ENCODE peak calls at places on chromosomes 5 and 9, in seven cellular contexts. S, E, O, Z, P, C and M are unnamed samples.
A peak's percentile ranks its signal among the peaks of the same experiment; 100 is the strongest.

GRCh38 chr5:92518318-92518913 is 1062.6 kb downstream of the NR2F1-AS1 start:
- DNase-seq in O (peak; percentile 16), P (peak; percentile 69), C (peak; percentile 70), S (peak; percentile 67), Z (peak; percentile 45), E (peak; percentile 80), M (peak; percentile 62)

GRCh38 chr9:97571664-97572063 is 61.5 kb downstream of the TSTD2 start:
- DNase-seq in S (no peak), E (no peak), C (no peak), Z (no peak), P (no peak), O (no peak), M (no peak)

GRCh38 chr5:159826351-159827222 is 89.7 kb upstream of the ADRA1B start:
- DNase-seq in S (peak; percentile 52), P (peak; percentile 87), C (no peak), Z (peak; percentile 90), E (peak; percentile 81), O (peak; percentile 81), M (peak; percentile 86)

GRCh38 chr5:54415896-54416640 is 39.4 kb upstream of the HSPB3 start:
- DNase-seq in E (peak; percentile 42), O (no peak), C (no peak), P (peak; percentile 50), Z (peak; percentile 10), S (no peak), M (peak; percentile 83)

GRCh38 chr5:87116821-87117512 is 150.7 kb upstream of the RASA1 start:
- DNase-seq in C (no peak), P (peak; percentile 38), E (peak; percentile 54), S (no peak), O (no peak), Z (peak; percentile 24), M (peak; percentile 70)

GRCh38 chr9:99680191-99680590 is 141.5 kb upstream of the NR4A3 start:
- DNase-seq in C (no peak), S (peak; percentile 58), Z (peak; percentile 58), O (no peak), P (peak; percentile 80), E (peak; percentile 75), M (peak; percentile 23)

GRCh38 chr5:7868773-7869473 is at the start of the genes FASTKD3 and MTRR:
- DNase-seq in C (peak; percentile 96), S (peak; percentile 93), P (peak; percentile 98), E (peak; percentile 91), Z (peak; percentile 90), O (peak; percentile 86), M (peak; percentile 89)

GRCh38 chr5:120055858-120056257 is 408.2 kb upstream of the PRR16 start:
- DNase-seq in C (no peak), P (peak; percentile 62), E (peak; percentile 76), O (peak; percentile 4), Z (peak; percentile 36), S (peak; percentile 90), M (peak; percentile 39)

GRCh38 chr5:172144931-172145869 is 42.8 kb downstream of the STK10 start:
- DNase-seq in S (no peak), C (no peak), O (no peak), E (no peak), Z (no peak), P (no peak), M (no peak)

GRCh38 chr5:68476854-68477253 is 261.3 kb downstream of the PIK3R1 start:
- DNase-seq in P (no peak), E (no peak), S (no peak), O (no peak), C (peak; percentile 25), Z (no peak), M (no peak)

GRCh38 chr9:121871431-121872025 is 220.1 kb downstream of the DAB2IP start:
- DNase-seq in E (peak; percentile 64), O (no peak), Z (peak; percentile 62), P (peak; percentile 85), S (no peak), C (no peak), M (peak; percentile 37)

GRCh38 chr9:12469084-12469483 is 224.1 kb upstream of the TYRP1 start:
- DNase-seq in O (no peak), C (no peak), S (no peak), Z (no peak), P (no peak), E (no peak), M (no peak)

GRCh38 chr9:107624216-107624948 is 134.8 kb upstream of the KLF4 start:
- DNase-seq in C (no peak), O (no peak), E (peak; percentile 42), Z (no peak), P (peak; percentile 93), S (peak; percentile 54), M (peak; percentile 16)

GRCh38 chr9:123544007-123544827 is 188.2 kb downstream of the CRB2 start:
- DNase-seq in E (peak; percentile 54), P (peak; percentile 66), Z (peak; percentile 20), O (peak; percentile 12), S (peak; percentile 68), C (peak; percentile 65), M (no peak)

GRCh38 chr9:110095238-110095637 is 112.7 kb downstream of the C9orf152 start:
- DNase-seq in E (peak; percentile 71), C (no peak), S (peak; percentile 85), O (no peak), Z (peak; percentile 66), P (no peak), M (no peak)

GRCh38 chr9:128771094-128771721 is 519 bp downstream of the ZER1 start:
- DNase-seq in O (no peak), S (peak; percentile 12), P (peak; percentile 64), C (no peak), E (peak; percentile 12), Z (peak; percentile 7), M (peak; percentile 37)

GRCh38 chr9:121447341-121447834 is 52.3 kb downstream of the GGTA1 start:
- DNase-seq in S (peak; percentile 47), P (peak; percentile 60), Z (peak; percentile 93), C (no peak), O (no peak), E (peak; percentile 76), M (peak; percentile 77)

GRCh38 chr5:4101189-4101588 is 505.6 kb downstream of the IRX1 start:
- DNase-seq in Z (no peak), P (no peak), O (no peak), E (no peak), S (no peak), C (no peak), M (no peak)

GRCh38 chr5:72464071-72464470 is 43.1 kb downstream of the ZNF366 start:
- DNase-seq in O (no peak), S (no peak), Z (no peak), C (no peak), P (no peak), E (no peak), M (no peak)

GRCh38 chr5:82694886-82695285 is 382.3 kb downstream of the TMEM167A start:
- DNase-seq in C (no peak), E (no peak), S (no peak), O (no peak), P (no peak), Z (no peak), M (no peak)

GRCh38 chr5:81395262-81395661 is 1.3 kb upstream of the ACOT12 start:
- DNase-seq in O (no peak), E (no peak), C (no peak), P (no peak), Z (no peak), S (no peak), M (no peak)

GRCh38 chr9:127976498-127976897 is 4.3 kb downstream of the EEIG1 start:
- DNase-seq in O (no peak), E (no peak), S (no peak), Z (no peak), P (no peak), C (no peak), M (no peak)

GRCh38 chr5:34564706-34565235 is 91.4 kb upstream of the RAI14 start:
- DNase-seq in O (no peak), E (no peak), Z (peak; percentile 68), C (no peak), P (no peak), S (peak; percentile 28), M (no peak)

DNA sequence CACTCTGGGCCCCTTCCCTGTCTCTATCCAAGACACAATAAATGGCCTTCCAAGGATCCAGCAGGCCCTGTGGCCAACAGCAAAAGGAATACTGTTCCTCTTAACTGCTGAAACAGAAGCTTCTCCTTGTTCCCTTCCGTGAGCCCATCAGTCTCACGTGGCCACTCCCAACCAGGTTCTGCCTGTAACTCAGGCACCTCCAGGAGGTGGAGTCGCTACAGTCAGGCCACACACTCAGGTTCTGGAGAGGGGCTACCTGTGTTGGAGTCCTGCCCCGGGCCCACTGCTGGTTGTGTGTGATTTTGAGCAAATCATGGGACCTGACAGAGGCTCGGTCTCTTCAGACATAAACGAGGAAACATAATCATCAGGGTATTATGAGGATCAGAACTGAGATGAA is 10.3 kb downstream of the FAT2 start:
- DNase-seq in E (no peak), Z (no peak), S (no peak), O (no peak), P (no peak), C (peak; percentile 25), M (no peak)
- H3K27ac ChIP-seq in E (no peak overlapping the region), Z (no peak overlapping the region), S (no peak overlapping the region), O (no peak overlapping the region), P (no peak overlapping the region), C (no peak overlapping the region), M (peak overlapping the region; percentile 53)

GRCh38 chr5:134174841-134175839 is 1.6 kb downstream of the SKP1 start:
- DNase-seq in O (no peak), S (peak; percentile 66), E (peak; percentile 67), Z (peak; percentile 60), C (peak; percentile 24), P (peak; percentile 63), M (peak; percentile 34)

GRCh38 chr5:134176523-134177196 is at the start of gene SKP1:
- DNase-seq in S (peak; percentile 82), Z (peak; percentile 55), E (peak; percentile 71), C (peak; percentile 87), P (peak; percentile 92), O (peak; percentile 59), M (peak; percentile 84)

GRCh38 chr5:134175874-134176522 is 752 bp downstream of the SKP1 start:
- DNase-seq in P (peak; percentile 71), O (no peak), C (peak; percentile 42), E (peak; percentile 25), Z (peak; percentile 25), S (peak; percentile 25), M (peak; percentile 39)

GRCh38 chr5:134177197-134178171 is 734 bp upstream of the SKP1 start:
- DNase-seq in Z (peak; percentile 52), P (peak; percentile 82), C (peak; percentile 86), E (peak; percentile 66), O (peak; percentile 60), S (peak; percentile 84), M (peak; percentile 84)

GRCh38 chr5:134171972-134172371 is 4.8 kb downstream of the SKP1 start:
- DNase-seq in S (no peak), E (no peak), C (no peak), Z (no peak), P (no peak), O (no peak), M (peak; percentile 23)
- H4K20me1 ChIP-seq in S (peaks cover 6% of the 10 kb centered on the region), E (peaks cover 60% of the 10 kb centered on the region), C (peaks cover 58% of the 10 kb centered on the region), Z (peaks cover 84% of the 10 kb centered on the region), P (peaks cover 20% of the 10 kb centered on the region), O (peaks cover 11% of the 10 kb centered on the region), M (peaks cover 2% of the 10 kb centered on the region)

DNA sequence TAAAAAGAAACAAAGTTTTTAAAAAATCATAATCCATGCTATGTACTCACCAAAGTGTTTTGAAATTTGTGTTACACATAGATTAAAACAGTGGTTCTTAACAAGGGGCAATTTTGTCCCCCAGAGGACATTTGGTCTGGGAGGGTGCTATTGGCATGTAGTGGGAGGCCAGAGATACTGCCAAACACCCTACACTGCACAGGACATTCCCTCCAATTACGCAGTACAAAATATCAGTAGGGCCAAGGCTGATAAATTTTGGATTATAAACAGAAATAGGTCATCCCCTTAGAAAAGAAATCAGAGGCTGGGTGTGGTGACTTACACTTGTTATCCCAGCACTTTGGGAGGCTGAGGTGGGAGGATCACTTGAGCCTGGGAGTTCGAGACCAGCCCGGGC is 38.9 kb downstream of the ELL2 start:
- DNase-seq in O (no peak), S (no peak), E (no peak), P (no peak), Z (no peak), C (no peak), M (no peak)
- H3K4me1 ChIP-seq in O (no peaks in the 10 kb centered on the region), S (peaks cover 2% of the 10 kb centered on the region), E (peaks cover 21% of the 10 kb centered on the region), P (peaks cover 57% of the 10 kb centered on the region), Z (no peaks in the 10 kb centered on the region), C (no peaks in the 10 kb centered on the region), M (peaks cover 31% of the 10 kb centered on the region)

GRCh38 chr5:143352691-143353090 is 50.8 kb downstream of the NR3C1 start:
- DNase-seq in E (no peak), C (no peak), P (no peak), O (no peak), S (no peak), Z (no peak), M (no peak)
- H3K27ac ChIP-seq in E (no peak overlapping the region), C (no peak overlapping the region), P (peak overlapping the region; percentile 26), O (no peak overlapping the region), S (no peak overlapping the region), Z (no peak overlapping the region), M (no peak overlapping the region)